ENCODE peak calls at places on chromosomes 2 and 18, in five cellular contexts. One of them, this sample, is unnamed.
A peak's percentile ranks its signal among the peaks of the same experiment; 100 is the strongest.

GRCh38 chr18:50114448-50114847 is 80.5 kb downstream of the MYO5B start:
- DNase-seq in ovary: no peak
- DNase-seq in breast epithelium: no peak
- DNase-seq in body of pancreas: no peak
- DNase-seq in GM12878: no peak
- DNase-seq in this sample: no peak

GRCh38 chr2:63698825-63699548 is 110.2 kb downstream of the MDH1 start:
- DNase-seq in ovary: peak; percentile 34
- DNase-seq in breast epithelium: no peak
- DNase-seq in GM12878: no peak
- DNase-seq in body of pancreas: peak; percentile 22
- DNase-seq in this sample: no peak

GRCh38 chr2:233418761-233419625 is 64.7 kb downstream of the DGKD start:
- DNase-seq in ovary: no peak
- DNase-seq in breast epithelium: no peak
- DNase-seq in GM12878: peak; percentile 62
- DNase-seq in body of pancreas: no peak
- DNase-seq in this sample: peak; percentile 30

GRCh38 chr18:23934252-23934651 is 80.3 kb upstream of the TTC39C start:
- DNase-seq in GM12878: no peak
- DNase-seq in body of pancreas: no peak
- DNase-seq in ovary: no peak
- DNase-seq in breast epithelium: no peak
- DNase-seq in this sample: no peak

GRCh38 chr2:6475155-6475940 is 390.4 kb downstream of the CMPK2 start:
- DNase-seq in GM12878: peak; percentile 43
- DNase-seq in body of pancreas: no peak
- DNase-seq in ovary: no peak
- DNase-seq in breast epithelium: no peak
- DNase-seq in this sample: no peak

GRCh38 chr2:128477891-128478290 is 159.2 kb upstream of the HS6ST1 start:
- DNase-seq in ovary: no peak
- DNase-seq in body of pancreas: no peak
- DNase-seq in GM12878: no peak
- DNase-seq in breast epithelium: no peak
- DNase-seq in this sample: no peak

GRCh38 chr18:77123313-77124231 is 9.0 kb downstream of the MBP start:
- DNase-seq in body of pancreas: no peak
- DNase-seq in ovary: no peak
- DNase-seq in GM12878: no peak
- DNase-seq in breast epithelium: no peak
- DNase-seq in this sample: no peak

GRCh38 chr2:160199683-160200389 is at the start of gene ITGB6:
- DNase-seq in breast epithelium: no peak
- DNase-seq in GM12878: no peak
- DNase-seq in body of pancreas: no peak
- DNase-seq in ovary: no peak
- DNase-seq in this sample: no peak

GRCh38 chr2:236408090-236408489 is 143.9 kb upstream of the ASB18 start:
- DNase-seq in breast epithelium: no peak
- DNase-seq in ovary: no peak
- DNase-seq in GM12878: no peak
- DNase-seq in body of pancreas: no peak
- DNase-seq in this sample: no peak

GRCh38 chr2:190318931-190319556 is 582 bp downstream of the HIBCH start:
- DNase-seq in GM12878: no peak
- DNase-seq in breast epithelium: no peak
- DNase-seq in ovary: no peak
- DNase-seq in body of pancreas: peak; percentile 22
- DNase-seq in this sample: no peak

GRCh38 chr2:203383038-203383437 is 54.8 kb downstream of the ABI2 start:
- DNase-seq in ovary: no peak
- DNase-seq in GM12878: no peak
- DNase-seq in breast epithelium: no peak
- DNase-seq in body of pancreas: no peak
- DNase-seq in this sample: no peak

GRCh38 chr18:832085-832681 is 20.1 kb upstream of the YES1 start:
- DNase-seq in ovary: peak; percentile 52
- DNase-seq in body of pancreas: no peak
- DNase-seq in breast epithelium: no peak
- DNase-seq in GM12878: no peak
- DNase-seq in this sample: no peak

GRCh38 chr2:211390506-211390905 is 834.1 kb downstream of the CPS1 start:
- DNase-seq in ovary: no peak
- DNase-seq in GM12878: no peak
- DNase-seq in body of pancreas: no peak
- DNase-seq in breast epithelium: no peak
- DNase-seq in this sample: no peak

GRCh38 chr18:13538630-13539029 is 187.7 kb downstream of the FAM210A start:
- DNase-seq in GM12878: no peak
- DNase-seq in body of pancreas: no peak
- DNase-seq in breast epithelium: no peak
- DNase-seq in ovary: no peak
- DNase-seq in this sample: no peak

GRCh38 chr2:10346929-10347558 is 44.3 kb downstream of the HPCAL1 start:
- DNase-seq in breast epithelium: no peak
- DNase-seq in ovary: no peak
- DNase-seq in GM12878: no peak
- DNase-seq in body of pancreas: no peak
- DNase-seq in this sample: no peak

GRCh38 chr2:168944065-168944464 is 43.0 kb downstream of the G6PC2 start:
- DNase-seq in body of pancreas: no peak
- DNase-seq in ovary: no peak
- DNase-seq in breast epithelium: no peak
- DNase-seq in GM12878: no peak
- DNase-seq in this sample: no peak

GRCh38 chr2:5145801-5146200 is 546.4 kb upstream of the SOX11 start:
- DNase-seq in body of pancreas: no peak
- DNase-seq in breast epithelium: no peak
- DNase-seq in GM12878: no peak
- DNase-seq in ovary: no peak
- DNase-seq in this sample: no peak

GRCh38 chr18:41371718-41372117 is 583.3 kb upstream of the PIK3C3 start:
- DNase-seq in GM12878: no peak
- DNase-seq in body of pancreas: no peak
- DNase-seq in breast epithelium: no peak
- DNase-seq in ovary: no peak
- DNase-seq in this sample: no peak

GRCh38 chr18:61991201-61991600 is 98.4 kb upstream of the RNF152 start:
- DNase-seq in ovary: no peak
- DNase-seq in body of pancreas: no peak
- DNase-seq in breast epithelium: no peak
- DNase-seq in GM12878: no peak
- DNase-seq in this sample: no peak

GRCh38 chr2:147076634-147077033 is 768.2 kb upstream of the ACVR2A start:
- DNase-seq in body of pancreas: no peak
- DNase-seq in breast epithelium: no peak
- DNase-seq in GM12878: no peak
- DNase-seq in ovary: no peak
- DNase-seq in this sample: no peak

GRCh38 chr2:222939208-222939846 is 78.5 kb downstream of the ACSL3 start:
- DNase-seq in GM12878: peak; percentile 45
- DNase-seq in ovary: no peak
- DNase-seq in body of pancreas: peak; percentile 52
- DNase-seq in breast epithelium: no peak
- DNase-seq in this sample: no peak

GRCh38 chr2:63058742-63059433 is 8.3 kb downstream of the OTX1 start:
- DNase-seq in breast epithelium: no peak
- DNase-seq in GM12878: no peak
- DNase-seq in ovary: peak; percentile 40
- DNase-seq in body of pancreas: peak; percentile 15
- DNase-seq in this sample: no peak

GRCh38 chr2:239192456-239192855 is 208.4 kb downstream of the HDAC4 start:
- DNase-seq in body of pancreas: peak; percentile 5
- DNase-seq in GM12878: no peak
- DNase-seq in ovary: no peak
- DNase-seq in breast epithelium: peak; percentile 50
- DNase-seq in this sample: no peak

GRCh38 chr2:8583400-8584173 is 98.3 kb upstream of the ID2 start:
- DNase-seq in ovary: peak; percentile 97
- DNase-seq in breast epithelium: peak; percentile 86
- DNase-seq in body of pancreas: peak; percentile 99
- DNase-seq in GM12878: peak; percentile 80
- DNase-seq in this sample: peak; percentile 42

GRCh38 chr2:207165121-207166038 is at the start of gene KLF7:
- DNase-seq in body of pancreas: peak; percentile 51
- DNase-seq in GM12878: no peak
- DNase-seq in breast epithelium: peak; percentile 56
- DNase-seq in ovary: peak; percentile 68
- DNase-seq in this sample: peak; percentile 20

GRCh38 chr2:68482296-68482695 is 14.9 kb downstream of the APLF start:
- DNase-seq in GM12878: no peak
- DNase-seq in breast epithelium: no peak
- DNase-seq in body of pancreas: no peak
- DNase-seq in ovary: no peak
- DNase-seq in this sample: no peak

GRCh38 chr18:79242246-79242645 is 153.5 kb upstream of the NFATC1 start:
- DNase-seq in ovary: no peak
- DNase-seq in GM12878: no peak
- DNase-seq in breast epithelium: no peak
- DNase-seq in body of pancreas: no peak
- DNase-seq in this sample: no peak

GRCh38 chr2:15059870-15060617 is 427.5 kb downstream of the LRATD1 start:
- DNase-seq in ovary: no peak
- DNase-seq in body of pancreas: no peak
- DNase-seq in GM12878: no peak
- DNase-seq in breast epithelium: no peak
- DNase-seq in this sample: no peak

GRCh38 chr2:170165129-170165528 is 12.8 kb upstream of the MYO3B start:
- DNase-seq in GM12878: no peak
- DNase-seq in ovary: no peak
- DNase-seq in breast epithelium: no peak
- DNase-seq in body of pancreas: no peak
- DNase-seq in this sample: no peak

GRCh38 chr2:170159060-170159459 is 18.9 kb upstream of the MYO3B start:
- DNase-seq in ovary: no peak
- DNase-seq in body of pancreas: no peak
- DNase-seq in breast epithelium: no peak
- DNase-seq in GM12878: no peak
- DNase-seq in this sample: no peak

GRCh38 chr2:170162261-170162612 is 15.7 kb upstream of the MYO3B start:
- DNase-seq in ovary: no peak
- DNase-seq in body of pancreas: no peak
- DNase-seq in GM12878: no peak
- DNase-seq in breast epithelium: no peak
- DNase-seq in this sample: no peak

GRCh38 chr2:170163666-170164065 is 14.3 kb upstream of the MYO3B start:
- DNase-seq in ovary: no peak
- DNase-seq in body of pancreas: no peak
- DNase-seq in breast epithelium: no peak
- DNase-seq in GM12878: no peak
- DNase-seq in this sample: no peak

GRCh38 chr2:170161516-170162260 is 16.3 kb upstream of the MYO3B start:
- DNase-seq in GM12878: no peak
- DNase-seq in ovary: no peak
- DNase-seq in body of pancreas: no peak
- DNase-seq in breast epithelium: no peak
- DNase-seq in this sample: no peak
- H3K27ac ChIP-seq in GM12878: no peak overlapping the region
- H3K27ac ChIP-seq in ovary: no peak overlapping the region
- H3K27ac ChIP-seq in body of pancreas: no peak overlapping the region
- H3K27ac ChIP-seq in breast epithelium: no peak overlapping the region
- H3K27ac ChIP-seq in this sample: no peak overlapping the region

DNA sequence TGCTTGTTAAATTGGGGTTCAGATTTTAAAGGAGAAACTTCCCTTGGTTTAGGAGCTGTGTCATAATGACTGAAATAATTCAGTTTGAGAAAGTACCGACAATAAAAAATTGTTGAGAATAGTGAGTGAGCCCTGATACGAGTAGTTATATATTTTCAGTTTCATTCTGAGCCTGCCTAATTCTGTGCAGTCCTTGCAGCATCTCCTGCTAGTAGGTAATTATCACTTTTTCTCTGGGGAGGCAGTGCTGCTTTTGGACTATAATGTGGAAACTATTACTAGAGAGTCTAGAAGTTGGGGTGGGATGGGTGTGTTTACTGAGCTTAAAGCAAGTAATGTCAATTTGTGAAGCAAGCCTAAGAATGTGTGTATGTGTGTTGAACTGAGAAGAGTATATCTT is 21.7 kb downstream of the ZNF638 start:
- DNase-seq in breast epithelium: no peak
- DNase-seq in ovary: no peak
- DNase-seq in body of pancreas: no peak
- DNase-seq in GM12878: peak; percentile 19
- DNase-seq in this sample: no peak
- H3K36me3 ChIP-seq in breast epithelium: no peaks in the 10 kb centered on the region
- H3K36me3 ChIP-seq in ovary: no peaks in the 10 kb centered on the region
- H3K36me3 ChIP-seq in body of pancreas: no peaks in the 10 kb centered on the region
- H3K36me3 ChIP-seq in GM12878: peaks cover 1% of the 10 kb centered on the region
- H3K36me3 ChIP-seq in this sample: peaks cover 28% of the 10 kb centered on the region

DNA sequence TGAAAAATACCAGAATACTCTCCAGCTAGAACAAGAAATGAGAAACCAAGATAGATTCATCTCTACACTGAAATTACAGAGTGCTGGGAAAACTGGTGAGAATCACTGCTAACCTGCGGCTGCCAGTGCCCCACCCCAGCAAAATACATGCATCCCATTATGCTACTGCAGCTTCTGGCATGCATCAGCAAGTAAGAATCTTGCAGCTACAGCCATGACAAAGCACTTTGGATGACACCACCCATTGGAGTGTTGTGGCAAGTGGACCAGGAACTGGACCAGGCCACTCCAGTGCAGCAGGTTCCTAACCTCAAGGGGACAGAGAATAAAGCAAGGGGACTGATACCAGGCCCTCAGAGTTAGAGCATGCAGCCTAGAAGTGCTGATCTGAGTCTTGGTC is 378.8 kb upstream of the ETAA1 start:
- DNase-seq in GM12878: no peak
- DNase-seq in body of pancreas: no peak
- DNase-seq in breast epithelium: no peak
- DNase-seq in ovary: no peak
- DNase-seq in this sample: no peak
- H3K9me3 ChIP-seq in GM12878: no peaks in the 10 kb centered on the region
- H3K9me3 ChIP-seq in body of pancreas: no peaks in the 10 kb centered on the region
- H3K9me3 ChIP-seq in breast epithelium: no peaks in the 10 kb centered on the region
- H3K9me3 ChIP-seq in ovary: no peaks in the 10 kb centered on the region
- H3K9me3 ChIP-seq in this sample: no peaks in the 10 kb centered on the region

DNA sequence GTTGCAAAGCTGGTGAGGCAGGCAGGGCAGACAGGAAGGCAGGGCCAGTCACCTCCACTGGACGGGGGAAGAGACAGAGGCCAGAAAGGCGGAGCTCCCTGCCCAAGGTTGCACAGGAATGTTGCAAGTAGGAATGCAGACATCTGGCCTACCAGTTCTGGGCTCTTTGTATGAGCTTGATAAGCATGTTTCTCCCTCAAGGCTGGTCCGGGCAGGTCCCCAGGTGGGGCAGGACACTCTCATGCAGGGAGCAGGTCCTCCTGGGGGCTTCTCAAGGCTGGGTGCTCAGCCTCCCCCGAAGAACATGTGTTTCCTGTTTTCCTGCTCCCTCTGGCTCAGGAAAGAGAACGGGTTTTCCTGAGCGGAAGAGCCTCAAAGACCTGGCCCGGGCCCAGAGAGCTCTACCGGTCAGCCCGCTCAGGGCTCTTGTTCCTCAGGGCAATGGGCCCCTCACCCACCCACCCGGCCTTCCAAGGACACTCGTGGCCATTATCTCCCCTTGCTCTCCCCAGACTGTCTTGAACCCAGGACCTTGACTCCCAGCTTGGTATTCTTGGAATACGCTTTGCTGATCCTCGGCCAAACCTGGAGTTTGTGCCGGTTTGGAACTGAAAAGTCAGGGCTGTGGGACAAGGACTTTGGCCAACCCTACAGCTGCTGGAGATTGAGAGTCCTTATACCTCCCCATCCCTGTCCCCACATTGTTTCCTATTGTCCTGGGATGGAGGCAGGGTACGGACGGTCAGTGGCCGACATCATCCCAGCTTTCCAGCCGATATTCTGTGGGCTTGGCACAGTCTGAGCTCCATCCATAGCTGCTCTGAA is 87.7 kb upstream of the HAAO start:
- DNase-seq in ovary: peak; percentile 82
- DNase-seq in body of pancreas: no peak
- DNase-seq in breast epithelium: no peak
- DNase-seq in GM12878: no peak
- DNase-seq in this sample: no peak
- H3K27ac ChIP-seq in ovary: peak overlapping the region; percentile 37
- H3K27ac ChIP-seq in body of pancreas: peak overlapping the region; percentile 3
- H3K27ac ChIP-seq in breast epithelium: peak overlapping the region; percentile 71
- H3K27ac ChIP-seq in GM12878: no peak overlapping the region
- H3K27ac ChIP-seq in this sample: no peak overlapping the region

This sample was measured in effector memory CD4-positive, alpha-beta T cell.